ENCODE peak calls at places on chromosomes 5 and 9, in seven cellular contexts. G is GM23338, B is ovary, P is prostate gland, M is tibial nerve, W is adrenal gland, F is lower lobe of right lung. I is an unnamed sample.

GRCh38 chr5:134530375-134531077 is 5.1 kb downstream of the JADE2 start:
- DNase-seq in M (no peak), B (peak; percentile 55), G (no peak), F (no peak), W (peak; percentile 24), P (no peak), I (no peak)

GRCh38 chr5:137794863-137795262 is 40.7 kb upstream of the HNRNPA0 start:
- DNase-seq in B (no peak), P (no peak), M (no peak), G (peak; percentile 63), F (no peak), W (no peak), I (no peak)

GRCh38 chr5:175680463-175680862 is 22.6 kb downstream of the HRH2 start:
- DNase-seq in M (no peak), G (no peak), P (no peak), F (no peak), W (no peak), B (no peak), I (no peak)

GRCh38 chr5:154179846-154180710 is 10.5 kb upstream of the GALNT10 start:
- DNase-seq in P (peak; percentile 48), B (no peak), F (no peak), W (peak; percentile 60), G (peak; percentile 85), M (no peak), I (no peak)

GRCh38 chr5:177546262-177546741 is 8.1 kb downstream of the FAM193B start:
- DNase-seq in B (peak; percentile 60), P (peak; percentile 38), G (no peak), M (peak; percentile 49), W (peak; percentile 78), F (no peak), I (peak; percentile 81)

GRCh38 chr5:173736923-173737412 is 120.5 kb upstream of the BOD1 start:
- DNase-seq in P (no peak), M (no peak), B (no peak), G (no peak), F (no peak), W (no peak), I (no peak)

GRCh38 chr5:139669681-139670368 is 21.7 kb downstream of the CXXC5 start:
- DNase-seq in F (no peak), M (no peak), G (no peak), W (peak; percentile 66), P (no peak), B (no peak), I (no peak)

GRCh38 chr5:132295505-132296411 is 1.6 kb downstream of the SLC22A4 start:
- DNase-seq in M (no peak), G (no peak), B (no peak), W (no peak), P (no peak), F (no peak), I (no peak)

GRCh38 chr9:117375956-117376355 is 38.9 kb downstream of the ASTN2 start:
- DNase-seq in B (no peak), M (no peak), F (no peak), W (no peak), P (no peak), G (no peak), I (no peak)

GRCh38 chr9:117368684-117369230 is 46.1 kb downstream of the ASTN2 start:
- DNase-seq in B (no peak), P (no peak), M (no peak), F (no peak), G (peak; percentile 33), W (no peak), I (no peak)

GRCh38 chr9:117377046-117377445 is 37.8 kb downstream of the ASTN2 start:
- DNase-seq in F (no peak), M (no peak), G (peak; percentile 56), P (no peak), B (no peak), W (no peak), I (no peak)

GRCh38 chr9:117374076-117374740 is 40.6 kb downstream of the ASTN2 start:
- DNase-seq in M (no peak), W (no peak), F (no peak), B (no peak), G (no peak), P (no peak), I (no peak)
- H3K4me1 ChIP-seq in M (peaks cover 4% of the 10 kb centered on the region), W (no peaks in the 10 kb centered on the region), F (no peaks in the 10 kb centered on the region), B (no peaks in the 10 kb centered on the region), G (peaks cover 63% of the 10 kb centered on the region), P (peaks cover 18% of the 10 kb centered on the region), I (no peaks in the 10 kb centered on the region)

GRCh38 chr9:37954581-37954981 is 50.7 kb upstream of the SLC25A51 start:
- DNase-seq in M (no peak), P (no peak), G (no peak), F (no peak), W (no peak), B (no peak), I (no peak)
- H3K4me1 ChIP-seq in M (peaks cover 22% of the 10 kb centered on the region), P (no peaks in the 10 kb centered on the region), G (no peaks in the 10 kb centered on the region), F (peaks cover 13% of the 10 kb centered on the region), W (peaks cover 37% of the 10 kb centered on the region), B (no peaks in the 10 kb centered on the region), I (peaks cover 6% of the 10 kb centered on the region)

DNA sequence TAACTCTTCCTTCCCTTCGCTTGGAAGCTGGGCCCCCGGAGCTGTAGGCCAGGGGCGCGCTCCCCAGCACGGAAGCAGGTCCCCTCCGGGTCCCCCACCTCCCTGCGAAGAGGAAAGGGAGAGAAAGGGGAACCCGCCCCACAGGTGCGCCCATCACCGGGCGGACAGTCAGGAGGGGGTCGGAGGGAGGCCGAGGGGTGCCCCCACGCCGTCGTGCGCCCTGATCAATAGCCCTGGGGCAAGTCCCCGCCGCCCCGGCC is 793 bp downstream of the AGPAT2 start:
- DNase-seq in W (no peak), B (no peak), M (no peak), G (no peak), F (no peak), P (no peak), I (no peak)
- H3K4me1 ChIP-seq in W (peaks cover 13% of the 10 kb centered on the region), B (no peaks in the 10 kb centered on the region), M (peaks cover 54% of the 10 kb centered on the region), G (no peaks in the 10 kb centered on the region), F (peaks cover 57% of the 10 kb centered on the region), P (peaks cover 10% of the 10 kb centered on the region), I (peaks cover 37% of the 10 kb centered on the region)

GRCh38 chr5:10857333-10857723 is 96.3 kb upstream of the DAP start:
- DNase-seq in W (no peak), F (no peak), G (no peak), P (no peak), M (no peak), B (no peak), I (no peak)

GRCh38 chr5:10856646-10857332 is 95.8 kb upstream of the DAP start:
- DNase-seq in M (peak; percentile 38), F (no peak), W (peak; percentile 61), G (peak; percentile 95), P (no peak), B (peak; percentile 49), I (no peak)

GRCh38 chr5:10858307-10858706 is 97.3 kb upstream of the DAP start:
- DNase-seq in W (no peak), P (no peak), G (no peak), B (no peak), M (no peak), F (no peak), I (no peak)

GRCh38 chr5:10854526-10855277 is 93.7 kb upstream of the DAP start:
- DNase-seq in M (peak; percentile 48), F (peak; percentile 45), W (peak; percentile 20), P (no peak), B (no peak), G (no peak), I (peak; percentile 37)

DNA sequence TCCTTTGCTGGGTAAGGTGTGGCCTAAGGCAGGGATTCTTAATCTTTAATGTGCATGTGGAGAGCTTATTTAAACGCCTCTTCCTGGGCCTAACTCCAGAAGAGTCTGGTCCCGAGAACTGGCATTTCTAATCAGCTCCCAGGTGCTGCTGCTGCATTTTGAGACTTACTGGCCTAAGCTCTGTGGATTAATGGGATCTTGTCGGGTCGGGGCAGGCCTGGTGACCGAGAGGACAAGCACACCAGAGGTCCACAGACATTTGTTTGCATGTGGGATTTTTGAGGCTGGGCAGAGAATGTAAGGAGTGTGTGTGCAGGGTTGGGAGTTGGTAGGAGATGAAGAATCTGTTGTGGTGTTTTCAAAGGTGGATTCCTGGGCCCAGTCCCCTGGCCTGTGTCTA is 95.0 kb upstream of the DAP start:
- DNase-seq in B (no peak), G (no peak), M (no peak), W (no peak), F (no peak), P (no peak), I (no peak)
- H3K4me1 ChIP-seq in B (peaks cover 2% of the 10 kb centered on the region), G (peaks cover 11% of the 10 kb centered on the region), M (peaks cover 35% of the 10 kb centered on the region), W (no peaks in the 10 kb centered on the region), F (peaks cover 11% of the 10 kb centered on the region), P (no peaks in the 10 kb centered on the region), I (no peaks in the 10 kb centered on the region)

DNA sequence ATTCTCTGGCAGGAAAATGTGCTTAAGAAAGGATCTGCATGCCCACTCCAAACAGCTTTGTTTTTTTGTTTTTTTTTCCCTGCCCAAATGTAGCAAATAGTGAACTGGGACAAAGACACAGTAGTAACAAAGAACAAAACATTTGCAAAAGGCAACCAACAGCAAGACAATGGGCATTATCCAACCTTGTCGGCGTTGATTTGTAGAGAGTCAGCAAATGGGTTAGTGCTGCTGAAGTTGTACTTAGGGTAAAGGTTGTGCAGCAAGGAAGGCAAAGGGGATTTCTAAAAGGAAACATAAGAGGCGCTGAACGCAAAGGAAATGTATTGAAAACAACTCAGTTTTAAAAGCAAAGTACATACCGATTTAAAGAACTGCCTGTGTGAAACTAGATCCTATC is 136.2 kb downstream of the MPDZ start:
- DNase-seq in F (no peak), W (no peak), P (no peak), M (no peak), G (peak; percentile 37), B (no peak), I (no peak)
- H3K4me1 ChIP-seq in F (peaks cover 4% of the 10 kb centered on the region), W (no peaks in the 10 kb centered on the region), P (no peaks in the 10 kb centered on the region), M (peaks cover 54% of the 10 kb centered on the region), G (peaks cover 11% of the 10 kb centered on the region), B (peaks cover 3% of the 10 kb centered on the region), I (peaks cover 34% of the 10 kb centered on the region)

GRCh38 chr9:38039090-38039906 is 29.7 kb downstream of the SHB start:
- DNase-seq in F (no peak), M (no peak), P (no peak), W (no peak), G (no peak), B (no peak), I (no peak)
- H3K4me1 ChIP-seq in F (peaks cover 67% of the 10 kb centered on the region), M (peaks cover 45% of the 10 kb centered on the region), P (peaks cover 25% of the 10 kb centered on the region), W (peaks cover 44% of the 10 kb centered on the region), G (no peaks in the 10 kb centered on the region), B (peaks cover 3% of the 10 kb centered on the region), I (peaks cover 20% of the 10 kb centered on the region)

DNA sequence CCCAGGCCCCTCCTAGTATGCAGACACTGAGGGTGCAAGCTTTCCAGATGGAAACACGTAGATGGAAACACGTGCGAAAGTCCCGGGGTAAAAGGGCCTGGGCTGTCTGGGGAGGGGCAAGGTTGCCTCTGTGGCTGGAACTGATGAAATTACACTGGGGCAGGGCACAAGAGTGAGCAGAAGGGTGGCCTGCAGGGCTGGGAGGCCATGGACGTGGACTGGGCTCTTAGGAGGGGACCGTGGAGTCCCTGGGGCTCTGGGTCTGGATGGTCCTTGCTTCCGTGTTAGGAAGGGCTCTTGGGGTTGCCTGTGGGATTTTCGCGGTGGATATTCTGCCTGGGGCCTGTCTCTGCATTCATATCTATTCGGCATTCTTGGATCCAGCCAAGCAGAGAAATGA is 63.3 kb downstream of the IRX1 start:
- DNase-seq in P (no peak), F (no peak), G (no peak), W (no peak), B (no peak), M (no peak), I (no peak)
- H3K4me1 ChIP-seq in P (no peaks in the 10 kb centered on the region), F (no peaks in the 10 kb centered on the region), G (no peaks in the 10 kb centered on the region), W (no peaks in the 10 kb centered on the region), B (no peaks in the 10 kb centered on the region), M (peaks cover 5% of the 10 kb centered on the region), I (no peaks in the 10 kb centered on the region)